ENCODE peak calls at places on chromosomes 2 and 18, in six cellular contexts. One of them, this sample, is unnamed.

GRCh38 chr18:23422751-23423418 is 30.2 kb upstream of the RIOK3 start:
- DNase-seq in mesendoderm: no peak
- DNase-seq in IMR-90: peak
- DNase-seq in H1: peak
- DNase-seq in neuronal stem cell: no peak
- DNase-seq in H9: no peak
- DNase-seq in this sample: peak

GRCh38 chr2:45012733-45013132 is 3.5 kb upstream of the SIX2 start:
- DNase-seq in neuronal stem cell: no peak
- DNase-seq in mesendoderm: no peak
- DNase-seq in H1: no peak
- DNase-seq in IMR-90: no peak
- DNase-seq in H9: no peak
- DNase-seq in this sample: no peak

GRCh38 chr2:122643725-122644329 is 888.4 kb downstream of the TSN start:
- DNase-seq in IMR-90: peak
- DNase-seq in H1: no peak
- DNase-seq in neuronal stem cell: no peak
- DNase-seq in mesendoderm: no peak
- DNase-seq in H9: no peak
- DNase-seq in this sample: peak

GRCh38 chr2:82896117-82896516 is 1563.0 kb downstream of the SUCLG1 start:
- DNase-seq in neuronal stem cell: no peak
- DNase-seq in mesendoderm: no peak
- DNase-seq in H1: no peak
- DNase-seq in H9: no peak
- DNase-seq in IMR-90: no peak
- DNase-seq in this sample: no peak

GRCh38 chr2:159262226-159262625 is 24.3 kb downstream of the WDSUB1 start:
- DNase-seq in IMR-90: no peak
- DNase-seq in mesendoderm: no peak
- DNase-seq in H1: no peak
- DNase-seq in neuronal stem cell: no peak
- DNase-seq in H9: no peak
- DNase-seq in this sample: no peak

GRCh38 chr2:1740714-1741584 is 3.4 kb downstream of the PXDN start:
- DNase-seq in neuronal stem cell: no peak
- DNase-seq in mesendoderm: no peak
- DNase-seq in H9: no peak
- DNase-seq in IMR-90: no peak
- DNase-seq in H1: peak
- DNase-seq in this sample: no peak

GRCh38 chr2:119252186-119253113 is 28.8 kb downstream of the STEAP3 start:
- DNase-seq in mesendoderm: peak
- DNase-seq in neuronal stem cell: no peak
- DNase-seq in H1: no peak
- DNase-seq in IMR-90: peak
- DNase-seq in H9: peak
- DNase-seq in this sample: peak

GRCh38 chr2:239208470-239209180 is 192.2 kb downstream of the HDAC4 start:
- DNase-seq in H1: no peak
- DNase-seq in H9: no peak
- DNase-seq in IMR-90: no peak
- DNase-seq in mesendoderm: no peak
- DNase-seq in neuronal stem cell: no peak
- DNase-seq in this sample: no peak

GRCh38 chr2:55116966-55117365 is 66.7 kb upstream of the RTN4 start:
- DNase-seq in H9: no peak
- DNase-seq in neuronal stem cell: no peak
- DNase-seq in H1: no peak
- DNase-seq in IMR-90: no peak
- DNase-seq in mesendoderm: no peak
- DNase-seq in this sample: no peak

GRCh38 chr2:57886196-57886786 is 160.3 kb upstream of the VRK2 start:
- DNase-seq in mesendoderm: no peak
- DNase-seq in H9: no peak
- DNase-seq in H1: no peak
- DNase-seq in IMR-90: no peak
- DNase-seq in neuronal stem cell: no peak
- DNase-seq in this sample: no peak

GRCh38 chr18:3995476-3996102 is 459.5 kb downstream of the DLGAP1 start:
- DNase-seq in neuronal stem cell: peak
- DNase-seq in mesendoderm: peak
- DNase-seq in H1: peak
- DNase-seq in IMR-90: peak
- DNase-seq in H9: peak
- DNase-seq in this sample: peak

GRCh38 chr2:235675678-235676535 is 182.1 kb downstream of the AGAP1 start:
- DNase-seq in mesendoderm: peak
- DNase-seq in H9: no peak
- DNase-seq in H1: no peak
- DNase-seq in IMR-90: peak
- DNase-seq in neuronal stem cell: no peak
- DNase-seq in this sample: peak

GRCh38 chr2:75340560-75340959 is 141.2 kb upstream of the TACR1 start:
- DNase-seq in H9: no peak
- DNase-seq in H1: no peak
- DNase-seq in IMR-90: peak
- DNase-seq in mesendoderm: no peak
- DNase-seq in neuronal stem cell: no peak
- DNase-seq in this sample: peak

GRCh38 chr2:30693821-30694281 is 113.4 kb downstream of the CAPN13 start:
- DNase-seq in H9: no peak
- DNase-seq in mesendoderm: peak
- DNase-seq in IMR-90: no peak
- DNase-seq in H1: peak
- DNase-seq in neuronal stem cell: no peak
- DNase-seq in this sample: no peak

GRCh38 chr2:154720642-154721041 is 22.1 kb downstream of the KCNJ3 start:
- DNase-seq in mesendoderm: no peak
- DNase-seq in H1: no peak
- DNase-seq in IMR-90: no peak
- DNase-seq in neuronal stem cell: no peak
- DNase-seq in H9: no peak
- DNase-seq in this sample: no peak

GRCh38 chr2:111176388-111176787 is 55.7 kb downstream of the BCL2L11 start:
- DNase-seq in mesendoderm: no peak
- DNase-seq in neuronal stem cell: no peak
- DNase-seq in H9: no peak
- DNase-seq in IMR-90: no peak
- DNase-seq in H1: no peak
- DNase-seq in this sample: no peak

GRCh38 chr2:127105656-127106456 is 1.1 kb downstream of the BIN1 start:
- DNase-seq in IMR-90: peak
- DNase-seq in mesendoderm: peak
- DNase-seq in neuronal stem cell: peak
- DNase-seq in H9: peak
- DNase-seq in H1: peak
- DNase-seq in this sample: peak

GRCh38 chr2:169006665-169007064 is 24.5 kb downstream of the ABCB11 start:
- DNase-seq in H1: no peak
- DNase-seq in mesendoderm: no peak
- DNase-seq in H9: no peak
- DNase-seq in IMR-90: no peak
- DNase-seq in neuronal stem cell: no peak
- DNase-seq in this sample: no peak

GRCh38 chr18:8766576-8767253 is 61.4 kb downstream of the MTCL1 start:
- DNase-seq in IMR-90: no peak
- DNase-seq in H1: no peak
- DNase-seq in mesendoderm: peak
- DNase-seq in H9: no peak
- DNase-seq in neuronal stem cell: no peak
- DNase-seq in this sample: no peak

GRCh38 chr18:28108801-28109200 is 68.1 kb downstream of the CDH2 start:
- DNase-seq in H1: no peak
- DNase-seq in H9: no peak
- DNase-seq in IMR-90: no peak
- DNase-seq in mesendoderm: peak
- DNase-seq in neuronal stem cell: no peak
- DNase-seq in this sample: peak

GRCh38 chr18:50989711-50990110 is 21.9 kb downstream of the ELAC1 start:
- DNase-seq in IMR-90: no peak
- DNase-seq in H9: no peak
- DNase-seq in H1: no peak
- DNase-seq in neuronal stem cell: no peak
- DNase-seq in mesendoderm: no peak
- DNase-seq in this sample: no peak

GRCh38 chr2:45826889-45827635 is 175.6 kb downstream of the PRKCE start:
- DNase-seq in neuronal stem cell: no peak
- DNase-seq in mesendoderm: no peak
- DNase-seq in H9: no peak
- DNase-seq in H1: no peak
- DNase-seq in IMR-90: peak
- DNase-seq in this sample: peak

GRCh38 chr2:88874063-88874657 is 182.7 kb downstream of the RPIA start:
- DNase-seq in mesendoderm: peak
- DNase-seq in H1: no peak
- DNase-seq in neuronal stem cell: peak
- DNase-seq in IMR-90: peak
- DNase-seq in H9: no peak
- DNase-seq in this sample: peak

GRCh38 chr2:135797497-135798274 is 39.3 kb downstream of the LCT start:
- DNase-seq in H9: peak
- DNase-seq in IMR-90: peak
- DNase-seq in H1: peak
- DNase-seq in neuronal stem cell: peak
- DNase-seq in mesendoderm: peak
- DNase-seq in this sample: peak

GRCh38 chr2:128446866-128447537 is 128.3 kb upstream of the HS6ST1 start:
- DNase-seq in H9: peak
- DNase-seq in mesendoderm: no peak
- DNase-seq in H1: peak
- DNase-seq in neuronal stem cell: no peak
- DNase-seq in IMR-90: no peak
- DNase-seq in this sample: no peak

GRCh38 chr2:47782557-47783490 is at the start of gene MSH6:
- DNase-seq in H9: peak
- DNase-seq in IMR-90: peak
- DNase-seq in mesendoderm: peak
- DNase-seq in neuronal stem cell: peak
- DNase-seq in H1: peak
- DNase-seq in this sample: peak

GRCh38 chr2:158297120-158297519 is 159.4 kb downstream of the CCDC148 start:
- DNase-seq in H1: no peak
- DNase-seq in IMR-90: no peak
- DNase-seq in H9: no peak
- DNase-seq in neuronal stem cell: no peak
- DNase-seq in mesendoderm: no peak
- DNase-seq in this sample: no peak

GRCh38 chr2:1653137-1653789 is 91.1 kb downstream of the PXDN start:
- DNase-seq in mesendoderm: no peak
- DNase-seq in IMR-90: peak
- DNase-seq in H1: no peak
- DNase-seq in H9: peak
- DNase-seq in neuronal stem cell: no peak
- DNase-seq in this sample: peak

GRCh38 chr2:237885171-237885930 is 25.9 kb downstream of the RAMP1 start:
- DNase-seq in neuronal stem cell: no peak
- DNase-seq in mesendoderm: no peak
- DNase-seq in H1: no peak
- DNase-seq in H9: no peak
- DNase-seq in IMR-90: no peak
- DNase-seq in this sample: no peak

GRCh38 chr18:64148988-64149387 is at the start of gene LINC00305:
- DNase-seq in mesendoderm: no peak
- DNase-seq in neuronal stem cell: no peak
- DNase-seq in H9: no peak
- DNase-seq in IMR-90: no peak
- DNase-seq in H1: no peak
- DNase-seq in this sample: no peak
- H2AK5ac ChIP-seq in mesendoderm: no peak
- H2AK5ac ChIP-seq in neuronal stem cell: no peak
- H2AK5ac ChIP-seq in H9: no peak
- H2AK5ac ChIP-seq in IMR-90: no peak
- H2AK5ac ChIP-seq in H1: no peak
- H2AK5ac ChIP-seq in this sample: no peak

GRCh38 chr2:15967415-15968279 is 27.3 kb downstream of the MYCN start:
- DNase-seq in H1: no peak
- DNase-seq in mesendoderm: no peak
- DNase-seq in neuronal stem cell: no peak
- DNase-seq in IMR-90: no peak
- DNase-seq in H9: no peak
- DNase-seq in this sample: no peak
- H2BK120ac ChIP-seq in H1: no peak
- H2BK120ac ChIP-seq in mesendoderm: no peak
- H2BK120ac ChIP-seq in neuronal stem cell: no peak
- H2BK120ac ChIP-seq in IMR-90: no peak
- H2BK120ac ChIP-seq in H9: no peak
- H2BK120ac ChIP-seq in this sample: no peak

GRCh38 chr2:96906719-96907404 is 37.0 kb upstream of the SEMA4C start:
- DNase-seq in neuronal stem cell: peak
- DNase-seq in H9: peak
- DNase-seq in mesendoderm: peak
- DNase-seq in H1: peak
- DNase-seq in IMR-90: no peak
- DNase-seq in this sample: no peak
- H2AK5ac ChIP-seq in neuronal stem cell: peak
- H2AK5ac ChIP-seq in H9: no peak
- H2AK5ac ChIP-seq in mesendoderm: no peak
- H2AK5ac ChIP-seq in H1: no peak
- H2AK5ac ChIP-seq in IMR-90: no peak
- H2AK5ac ChIP-seq in this sample: no peak

GRCh38 chr18:49305688-49306336 is 154.6 kb downstream of the DYM start:
- DNase-seq in neuronal stem cell: no peak
- DNase-seq in mesendoderm: no peak
- DNase-seq in H9: no peak
- DNase-seq in H1: no peak
- DNase-seq in IMR-90: no peak
- DNase-seq in this sample: no peak

GRCh38 chr18:49304746-49305145 is 155.7 kb downstream of the DYM start:
- DNase-seq in IMR-90: peak
- DNase-seq in H1: no peak
- DNase-seq in mesendoderm: no peak
- DNase-seq in neuronal stem cell: no peak
- DNase-seq in H9: no peak
- DNase-seq in this sample: no peak

GRCh38 chr18:49300538-49300937 is 159.9 kb downstream of the DYM start:
- DNase-seq in mesendoderm: no peak
- DNase-seq in H1: no peak
- DNase-seq in neuronal stem cell: no peak
- DNase-seq in IMR-90: no peak
- DNase-seq in H9: no peak
- DNase-seq in this sample: no peak

GRCh38 chr18:49303376-49303775 is 157.1 kb downstream of the DYM start:
- DNase-seq in H1: no peak
- DNase-seq in neuronal stem cell: no peak
- DNase-seq in H9: no peak
- DNase-seq in mesendoderm: no peak
- DNase-seq in IMR-90: no peak
- DNase-seq in this sample: no peak

DNA sequence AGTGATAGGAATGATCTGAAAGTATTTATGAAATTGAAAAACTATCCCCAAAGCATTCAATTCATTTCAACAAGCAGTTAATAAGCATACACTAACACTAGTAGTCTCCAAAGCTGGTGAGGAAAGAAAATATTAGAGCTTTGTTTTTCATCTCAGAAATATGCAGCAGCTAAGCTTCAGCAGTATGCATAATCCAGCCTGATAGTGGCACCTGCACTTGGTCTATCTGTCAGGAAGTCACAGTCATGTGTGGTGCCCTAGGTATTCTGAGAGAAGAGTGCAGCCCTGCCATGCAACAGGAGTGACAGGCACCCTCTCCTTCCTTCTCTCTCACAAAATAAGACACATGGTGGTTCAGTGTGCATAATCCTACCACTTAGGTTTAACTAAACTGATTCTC is 158.8 kb downstream of the DYM start:
- DNase-seq in H1: no peak
- DNase-seq in IMR-90: no peak
- DNase-seq in neuronal stem cell: no peak
- DNase-seq in mesendoderm: no peak
- DNase-seq in H9: no peak
- DNase-seq in this sample: no peak
- H2BK120ac ChIP-seq in H1: no peak
- H2BK120ac ChIP-seq in IMR-90: no peak
- H2BK120ac ChIP-seq in neuronal stem cell: no peak
- H2BK120ac ChIP-seq in mesendoderm: no peak
- H2BK120ac ChIP-seq in H9: no peak
- H2BK120ac ChIP-seq in this sample: no peak